ENCODE peak calls at places on chromosomes 13 and 19, in eight cellular contexts. One of them, this sample, is unnamed.

GRCh38 chr19:6761053-6761676 is 6.1 kb downstream of the SH2D3A start:
- DNase-seq in CD4-positive, alpha-beta T cell: no peak
- DNase-seq in fibroblast of the aortic adventitia: no peak
- DNase-seq in IMR-90: no peak
- DNase-seq in AG04449: no peak
- DNase-seq in heart left ventricle: peak
- DNase-seq in omental fat pad: no peak
- DNase-seq in heart right ventricle: no peak
- DNase-seq in this sample: no peak

GRCh38 chr19:19866599-19867248 is 1.0 kb downstream of the ZNF253 start:
- DNase-seq in CD4-positive, alpha-beta T cell: peak
- DNase-seq in fibroblast of the aortic adventitia: no peak
- DNase-seq in IMR-90: no peak
- DNase-seq in AG04449: no peak
- DNase-seq in heart left ventricle: no peak
- DNase-seq in omental fat pad: no peak
- DNase-seq in heart right ventricle: no peak
- DNase-seq in this sample: no peak

GRCh38 chr13:100544866-100545683 is 43.5 kb downstream of the GGACT start:
- DNase-seq in CD4-positive, alpha-beta T cell: no peak
- DNase-seq in fibroblast of the aortic adventitia: no peak
- DNase-seq in IMR-90: no peak
- DNase-seq in AG04449: no peak
- DNase-seq in heart left ventricle: no peak
- DNase-seq in omental fat pad: no peak
- DNase-seq in heart right ventricle: peak
- DNase-seq in this sample: no peak

GRCh38 chr13:51584731-51585191 is 499 bp downstream of the WDFY2 start:
- DNase-seq in CD4-positive, alpha-beta T cell: no peak
- DNase-seq in fibroblast of the aortic adventitia: peak
- DNase-seq in IMR-90: peak
- DNase-seq in AG04449: no peak
- DNase-seq in heart left ventricle: peak
- DNase-seq in omental fat pad: peak
- DNase-seq in heart right ventricle: peak
- DNase-seq in this sample: no peak

GRCh38 chr13:108305655-108306054 is 36.1 kb downstream of the TNFSF13B start:
- DNase-seq in CD4-positive, alpha-beta T cell: no peak
- DNase-seq in fibroblast of the aortic adventitia: no peak
- DNase-seq in IMR-90: no peak
- DNase-seq in AG04449: no peak
- DNase-seq in heart left ventricle: no peak
- DNase-seq in omental fat pad: no peak
- DNase-seq in heart right ventricle: no peak
- DNase-seq in this sample: no peak

GRCh38 chr13:64643066-64643465 is 2587.1 kb downstream of the PCDH9 start:
- DNase-seq in CD4-positive, alpha-beta T cell: no peak
- DNase-seq in fibroblast of the aortic adventitia: no peak
- DNase-seq in IMR-90: no peak
- DNase-seq in AG04449: no peak
- DNase-seq in heart left ventricle: no peak
- DNase-seq in omental fat pad: no peak
- DNase-seq in heart right ventricle: no peak
- DNase-seq in this sample: no peak

GRCh38 chr13:108220042-108220441 is 1.9 kb downstream of the ABHD13 start:
- DNase-seq in CD4-positive, alpha-beta T cell: no peak
- DNase-seq in fibroblast of the aortic adventitia: no peak
- DNase-seq in IMR-90: no peak
- DNase-seq in AG04449: no peak
- DNase-seq in heart left ventricle: no peak
- DNase-seq in omental fat pad: no peak
- DNase-seq in heart right ventricle: no peak
- DNase-seq in this sample: no peak

GRCh38 chr13:20399515-20399914 is 126.1 kb downstream of the CRYL1 start:
- DNase-seq in CD4-positive, alpha-beta T cell: no peak
- DNase-seq in fibroblast of the aortic adventitia: no peak
- DNase-seq in IMR-90: no peak
- DNase-seq in AG04449: no peak
- DNase-seq in heart left ventricle: no peak
- DNase-seq in omental fat pad: no peak
- DNase-seq in heart right ventricle: no peak
- DNase-seq in this sample: no peak

GRCh38 chr13:100275746-100276145 is 186.9 kb downstream of the PCCA start:
- DNase-seq in CD4-positive, alpha-beta T cell: no peak
- DNase-seq in fibroblast of the aortic adventitia: no peak
- DNase-seq in IMR-90: no peak
- DNase-seq in AG04449: no peak
- DNase-seq in heart left ventricle: no peak
- DNase-seq in omental fat pad: no peak
- DNase-seq in heart right ventricle: no peak
- DNase-seq in this sample: no peak

GRCh38 chr13:46492946-46493345 is 60.0 kb upstream of the LRCH1 start:
- DNase-seq in CD4-positive, alpha-beta T cell: no peak
- DNase-seq in fibroblast of the aortic adventitia: peak
- DNase-seq in IMR-90: peak
- DNase-seq in AG04449: no peak
- DNase-seq in heart left ventricle: no peak
- DNase-seq in omental fat pad: no peak
- DNase-seq in heart right ventricle: no peak
- DNase-seq in this sample: no peak

GRCh38 chr13:50512602-50513527 is 330.6 kb downstream of the DLEU7 start:
- DNase-seq in CD4-positive, alpha-beta T cell: peak
- DNase-seq in fibroblast of the aortic adventitia: peak
- DNase-seq in IMR-90: peak
- DNase-seq in AG04449: no peak
- DNase-seq in heart left ventricle: peak
- DNase-seq in omental fat pad: no peak
- DNase-seq in heart right ventricle: peak
- DNase-seq in this sample: no peak

GRCh38 chr13:69793803-69794453 is 313.7 kb upstream of the ATXN8OS start:
- DNase-seq in CD4-positive, alpha-beta T cell: no peak
- DNase-seq in fibroblast of the aortic adventitia: no peak
- DNase-seq in IMR-90: no peak
- DNase-seq in AG04449: no peak
- DNase-seq in heart left ventricle: no peak
- DNase-seq in omental fat pad: no peak
- DNase-seq in heart right ventricle: no peak
- DNase-seq in this sample: no peak

DNA sequence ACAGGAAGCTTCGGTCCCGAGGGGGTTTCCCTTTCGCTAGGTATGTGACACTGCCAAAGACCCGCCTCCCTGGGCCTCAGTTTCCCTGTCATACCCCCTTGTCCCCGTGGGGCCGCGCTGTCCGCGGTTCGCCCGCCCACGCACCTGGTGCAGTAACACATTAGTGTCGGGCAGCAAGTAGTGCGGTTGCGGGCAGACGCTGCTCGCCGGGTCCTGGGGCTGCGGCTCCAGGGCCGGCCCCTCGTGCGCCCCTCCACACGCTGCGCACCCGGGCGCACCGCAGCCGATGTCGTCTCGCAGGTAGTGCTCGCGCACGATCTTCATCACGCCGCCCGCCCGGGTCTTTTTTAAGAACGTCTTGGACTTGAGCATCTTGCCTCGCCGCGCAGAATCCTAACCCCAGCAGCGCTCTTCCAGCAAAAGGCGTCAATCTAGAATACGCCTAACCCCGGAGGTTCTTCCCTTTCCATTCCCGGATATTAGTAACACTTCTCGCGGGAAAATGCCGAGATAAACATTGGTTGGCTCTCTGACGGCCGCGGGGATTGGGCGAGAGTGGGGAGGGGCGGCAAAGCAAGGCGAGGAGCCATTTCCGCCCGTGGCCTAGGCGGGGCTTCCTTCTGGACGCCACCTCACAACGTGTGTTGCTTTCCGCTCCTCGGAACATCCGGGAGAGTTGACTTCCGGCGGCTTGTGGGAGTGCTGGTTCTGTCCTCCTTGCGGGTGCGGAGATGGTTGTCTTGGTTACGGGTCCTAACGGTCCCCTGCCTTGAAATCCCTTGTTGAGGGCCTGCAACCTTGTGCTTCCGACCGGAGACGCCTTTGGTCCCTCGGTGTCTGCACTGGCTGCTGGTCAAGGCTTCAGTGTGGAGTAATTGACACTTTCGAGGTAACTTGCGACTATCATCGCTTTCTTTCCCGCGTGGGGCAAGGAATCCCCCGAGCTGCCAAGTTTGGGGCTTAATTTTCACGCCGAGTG is at the start of the genes DIS3 and PIBF1:
- DNase-seq in CD4-positive, alpha-beta T cell: peak
- DNase-seq in fibroblast of the aortic adventitia: peak
- DNase-seq in IMR-90: peak
- DNase-seq in AG04449: peak
- DNase-seq in heart left ventricle: peak
- DNase-seq in omental fat pad: peak
- DNase-seq in heart right ventricle: peak
- DNase-seq in this sample: peak
- TF ChIP-seq CTCF in CD4-positive, alpha-beta T cell: no peak
- TF ChIP-seq CTCF in fibroblast of the aortic adventitia: no peak
- TF ChIP-seq CTCF in IMR-90: no peak
- TF ChIP-seq CTCF in AG04449: peak
- TF ChIP-seq CTCF in heart left ventricle: no peak
- TF ChIP-seq CTCF in omental fat pad: no peak
- TF ChIP-seq CTCF in heart right ventricle: no peak
- TF ChIP-seq CTCF in this sample: no peak

GRCh38 chr13:98775386-98775785 is 22.9 kb upstream of the SLC15A1 start:
- DNase-seq in CD4-positive, alpha-beta T cell: no peak
- DNase-seq in fibroblast of the aortic adventitia: no peak
- DNase-seq in IMR-90: no peak
- DNase-seq in AG04449: no peak
- DNase-seq in heart left ventricle: no peak
- DNase-seq in omental fat pad: no peak
- DNase-seq in heart right ventricle: no peak
- DNase-seq in this sample: no peak

GRCh38 chr13:98773921-98774320 is 21.4 kb upstream of the SLC15A1 start:
- DNase-seq in CD4-positive, alpha-beta T cell: no peak
- DNase-seq in fibroblast of the aortic adventitia: no peak
- DNase-seq in IMR-90: no peak
- DNase-seq in AG04449: no peak
- DNase-seq in heart left ventricle: no peak
- DNase-seq in omental fat pad: no peak
- DNase-seq in heart right ventricle: no peak
- DNase-seq in this sample: no peak

GRCh38 chr13:98774776-98775175 is 22.3 kb upstream of the SLC15A1 start:
- DNase-seq in CD4-positive, alpha-beta T cell: no peak
- DNase-seq in fibroblast of the aortic adventitia: no peak
- DNase-seq in IMR-90: no peak
- DNase-seq in AG04449: no peak
- DNase-seq in heart left ventricle: no peak
- DNase-seq in omental fat pad: no peak
- DNase-seq in heart right ventricle: no peak
- DNase-seq in this sample: no peak

GRCh38 chr13:98778749-98779148 is 26.3 kb upstream of the SLC15A1 start:
- DNase-seq in CD4-positive, alpha-beta T cell: no peak
- DNase-seq in fibroblast of the aortic adventitia: no peak
- DNase-seq in IMR-90: no peak
- DNase-seq in AG04449: no peak
- DNase-seq in heart left ventricle: no peak
- DNase-seq in omental fat pad: no peak
- DNase-seq in heart right ventricle: no peak
- DNase-seq in this sample: no peak

DNA sequence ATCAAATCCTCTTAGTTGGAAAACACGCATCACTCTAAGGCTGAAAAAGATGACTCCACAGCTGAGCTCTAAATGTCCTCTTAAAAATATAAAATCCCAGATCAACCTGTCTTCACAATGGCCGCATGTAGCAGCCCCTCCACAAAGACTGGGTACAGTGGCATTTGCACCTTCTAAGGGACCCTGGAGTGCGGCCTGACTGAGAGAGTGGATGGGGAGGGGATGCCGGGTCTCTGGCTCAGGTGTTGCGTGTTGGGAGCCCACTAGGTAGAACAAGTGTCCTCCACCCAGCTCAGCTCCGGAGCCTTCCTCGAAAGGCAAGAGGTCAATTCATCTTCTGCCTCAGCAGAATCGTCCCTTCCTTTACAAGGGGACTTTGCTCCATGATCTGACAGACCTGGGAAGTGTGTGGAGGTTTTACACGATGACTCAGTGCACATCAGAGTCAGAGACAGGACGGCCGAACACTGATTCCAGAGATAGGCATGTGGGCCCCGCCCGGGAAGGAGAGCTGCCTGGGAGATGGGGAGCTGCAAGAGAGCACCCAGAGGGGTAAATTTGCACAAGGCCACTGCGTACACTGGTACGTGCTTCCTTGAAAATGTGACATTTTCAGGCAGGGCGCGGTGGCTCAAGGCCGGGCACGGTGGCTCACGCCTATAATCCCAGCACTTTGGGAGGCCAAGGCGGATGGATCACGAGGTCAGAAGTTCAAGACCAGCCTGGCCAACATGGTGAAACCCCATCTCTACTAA is 23.5 kb upstream of the SLC15A1 start:
- DNase-seq in CD4-positive, alpha-beta T cell: no peak
- DNase-seq in fibroblast of the aortic adventitia: no peak
- DNase-seq in IMR-90: peak
- DNase-seq in AG04449: no peak
- DNase-seq in heart left ventricle: no peak
- DNase-seq in omental fat pad: no peak
- DNase-seq in heart right ventricle: no peak
- DNase-seq in this sample: no peak
- TF ChIP-seq CTCF in CD4-positive, alpha-beta T cell: no peak
- TF ChIP-seq CTCF in fibroblast of the aortic adventitia: no peak
- TF ChIP-seq CTCF in IMR-90: no peak
- TF ChIP-seq CTCF in AG04449: no peak
- TF ChIP-seq CTCF in heart left ventricle: no peak
- TF ChIP-seq CTCF in omental fat pad: no peak
- TF ChIP-seq CTCF in heart right ventricle: no peak
- TF ChIP-seq CTCF in this sample: no peak

DNA sequence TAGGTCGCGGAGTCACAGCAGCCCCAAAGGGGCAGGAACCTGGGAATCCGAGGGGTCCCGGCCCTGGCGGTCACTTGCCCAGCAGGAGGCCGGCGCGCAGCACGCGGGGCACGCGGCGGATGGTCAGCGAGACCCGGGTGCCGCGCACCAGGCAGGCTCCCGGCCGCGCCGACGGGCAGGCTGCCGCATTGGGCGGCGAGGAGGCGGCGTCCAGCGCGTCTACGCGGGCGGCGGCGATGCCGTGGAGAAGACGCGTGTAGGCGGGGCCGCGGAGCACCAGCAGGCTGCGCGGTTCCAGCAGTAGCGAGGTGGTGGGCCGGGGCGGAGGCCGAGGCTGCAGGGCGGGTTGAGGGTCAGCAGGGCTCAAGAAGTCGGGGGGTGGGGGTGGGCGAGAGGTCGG is 607 bp upstream of the SYNE4 start:
- DNase-seq in CD4-positive, alpha-beta T cell: peak
- DNase-seq in fibroblast of the aortic adventitia: peak
- DNase-seq in IMR-90: peak
- DNase-seq in AG04449: no peak
- DNase-seq in heart left ventricle: peak
- DNase-seq in omental fat pad: no peak
- DNase-seq in heart right ventricle: peak
- DNase-seq in this sample: peak
- TF ChIP-seq CTCF in CD4-positive, alpha-beta T cell: no peak
- TF ChIP-seq CTCF in fibroblast of the aortic adventitia: no peak
- TF ChIP-seq CTCF in IMR-90: no peak
- TF ChIP-seq CTCF in AG04449: no peak
- TF ChIP-seq CTCF in heart left ventricle: no peak
- TF ChIP-seq CTCF in omental fat pad: no peak
- TF ChIP-seq CTCF in heart right ventricle: no peak
- TF ChIP-seq CTCF in this sample: no peak

DNA sequence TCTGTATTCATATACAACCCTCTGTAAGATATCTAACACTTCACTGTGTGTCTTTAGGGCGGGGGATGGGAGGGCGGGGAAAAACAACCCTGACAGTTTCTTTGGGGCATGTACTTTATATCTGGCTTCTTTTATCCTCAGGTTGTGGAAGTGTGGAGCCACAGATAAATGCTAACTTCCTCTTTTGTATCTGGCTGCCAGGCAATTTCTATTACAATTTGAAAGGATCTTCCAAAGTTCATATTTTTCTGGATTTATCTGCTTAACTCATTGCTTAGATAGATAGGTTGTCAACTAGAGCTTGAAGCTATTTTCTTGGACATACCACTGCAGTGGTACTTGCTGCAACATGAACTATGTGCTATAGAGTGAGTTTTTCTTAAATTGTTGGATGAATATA is 393.0 kb downstream of the LMO7 start:
- DNase-seq in CD4-positive, alpha-beta T cell: no peak
- DNase-seq in fibroblast of the aortic adventitia: no peak
- DNase-seq in IMR-90: no peak
- DNase-seq in AG04449: no peak
- DNase-seq in heart left ventricle: no peak
- DNase-seq in omental fat pad: no peak
- DNase-seq in heart right ventricle: no peak
- DNase-seq in this sample: no peak
- TF ChIP-seq CTCF in CD4-positive, alpha-beta T cell: no peak
- TF ChIP-seq CTCF in fibroblast of the aortic adventitia: no peak
- TF ChIP-seq CTCF in IMR-90: no peak
- TF ChIP-seq CTCF in AG04449: no peak
- TF ChIP-seq CTCF in heart left ventricle: no peak
- TF ChIP-seq CTCF in omental fat pad: no peak
- TF ChIP-seq CTCF in heart right ventricle: no peak
- TF ChIP-seq CTCF in this sample: no peak

This sample was measured in D721Med.